ENCODE peak calls at places on chromosomes 5 and 9, in six cellular contexts. C is CD4-positive, alpha-beta memory T cell; K is mesenchymal stem cell; H is lower lobe of right lung; O is effector memory CD4-positive, alpha-beta T cell; E is tibial artery. T is an unnamed sample.

GRCh38 chr9:69155341-69156030 is 18.6 kb upstream of the TJP2 start:
- DNase-seq in C (no peak), K (no peak), H (no peak), O (no peak), E (no peak), T (no peak)

GRCh38 chr5:124677376-124677998 is 69.0 kb downstream of the ZNF608 start:
- DNase-seq in C (no peak), K (no peak), H (no peak), O (no peak), E (no peak), T (peak)

GRCh38 chr9:135971892-135972291 is 10.7 kb upstream of the UBAC1 start:
- DNase-seq in C (peak), K (no peak), H (peak), O (peak), E (no peak), T (peak)

GRCh38 chr9:72588336-72588735 is 66.9 kb downstream of the TMC1 start:
- DNase-seq in C (no peak), K (no peak), H (no peak), O (no peak), E (no peak), T (no peak)

GRCh38 chr5:39464096-39464495 is 39.3 kb upstream of the DAB2 start:
- DNase-seq in C (no peak), K (no peak), H (no peak), O (no peak), E (no peak), T (no peak)

GRCh38 chr5:138536665-138537315 is 6.2 kb downstream of the ETF1 start:
- DNase-seq in C (peak), K (peak), H (no peak), O (no peak), E (no peak), T (peak)

GRCh38 chr9:105050296-105050695 is 122.3 kb upstream of the ABCA1 start:
- DNase-seq in C (no peak), K (no peak), H (no peak), O (no peak), E (no peak), T (no peak)

GRCh38 chr5:65032250-65032649 is 263.5 kb downstream of the CWC27 start:
- DNase-seq in C (no peak), K (peak), H (no peak), O (no peak), E (peak), T (peak)

GRCh38 chr9:79143211-79143610 is 428.6 kb upstream of the TLE4 start:
- DNase-seq in C (no peak), K (no peak), H (no peak), O (no peak), E (no peak), T (no peak)

GRCh38 chr5:143435207-143435657 is 31.7 kb upstream of the NR3C1 start:
- DNase-seq in C (peak), K (peak), H (no peak), O (no peak), E (peak), T (peak)

GRCh38 chr9:37455884-37456647 is 9.2 kb downstream of the ZBTB5 start:
- DNase-seq in C (no peak), K (no peak), H (no peak), O (no peak), E (no peak), T (no peak)

GRCh38 chr5:146229222-146229621 is 25.8 kb downstream of the RBM27 start:
- DNase-seq in C (no peak), K (no peak), H (no peak), O (no peak), E (no peak), T (no peak)

GRCh38 chr5:136754216-136754615 is 388.9 kb upstream of the TRPC7 start:
- DNase-seq in C (no peak), K (no peak), H (no peak), O (no peak), E (no peak), T (no peak)

GRCh38 chr9:132423503-132423902 is 13.5 kb downstream of the CFAP77 start:
- DNase-seq in C (no peak), K (no peak), H (no peak), O (no peak), E (no peak), T (no peak)

GRCh38 chr9:69932901-69933300 is 110.7 kb upstream of the MAMDC2 start:
- DNase-seq in C (no peak), K (no peak), H (no peak), O (no peak), E (no peak), T (peak)

GRCh38 chr5:82924990-82925385 is 152.2 kb downstream of the TMEM167A start:
- DNase-seq in C (no peak), K (no peak), H (no peak), O (no peak), E (no peak), T (peak)

GRCh38 chr9:38046669-38047300 is 22.2 kb downstream of the SHB start:
- DNase-seq in C (no peak), K (peak), H (no peak), O (no peak), E (no peak), T (peak)

GRCh38 chr5:142246263-142246662 is 78.6 kb downstream of the SPRY4 start:
- DNase-seq in C (no peak), K (no peak), H (no peak), O (no peak), E (peak), T (peak)

GRCh38 chr9:135702002-135702721 is at the start of gene KCNT1:
- DNase-seq in C (peak), K (peak), H (no peak), O (no peak), E (no peak), T (peak)

GRCh38 chr5:75601996-75602395 is 9.3 kb upstream of the ANKDD1B start:
- DNase-seq in C (no peak), K (peak), H (no peak), O (no peak), E (no peak), T (peak)

GRCh38 chr9:7791364-7791763 is 8.2 kb downstream of the DMAC1 start:
- DNase-seq in C (no peak), K (no peak), H (no peak), O (no peak), E (no peak), T (no peak)

GRCh38 chr5:118968406-118968911 is 19.9 kb downstream of the DTWD2 start:
- DNase-seq in C (no peak), K (no peak), H (no peak), O (no peak), E (no peak), T (no peak)

GRCh38 chr9:78303377-78304062 is 6.6 kb downstream of the PSAT1 start:
- DNase-seq in C (no peak), K (no peak), H (no peak), O (no peak), E (no peak), T (no peak)

GRCh38 chr5:150051657-150052195 is 34.6 kb downstream of the CSF1R start:
- DNase-seq in C (no peak), K (no peak), H (no peak), O (no peak), E (no peak), T (no peak)

GRCh38 chr5:388266-389196 is 54.4 kb upstream of the EXOC3 start:
- DNase-seq in C (no peak), K (no peak), H (no peak), O (no peak), E (no peak), T (no peak)

GRCh38 chr9:104841601-104842106 is 77.7 kb downstream of the NIPSNAP3B start:
- DNase-seq in C (no peak), K (no peak), H (no peak), O (no peak), E (no peak), T (no peak)

GRCh38 chr5:6832994-6833393 is 119.8 kb downstream of the TENT4A start:
- DNase-seq in C (no peak), K (no peak), H (no peak), O (no peak), E (no peak), T (no peak)

GRCh38 chr5:37730896-37731455 is 108.9 kb downstream of the GDNF start:
- DNase-seq in C (no peak), K (no peak), H (no peak), O (no peak), E (no peak), T (peak)

GRCh38 chr9:14183001-14183400 is 130.9 kb downstream of the NFIB start:
- DNase-seq in C (no peak), K (no peak), H (no peak), O (no peak), E (no peak), T (no peak)

GRCh38 chr9:14180942-14181270 is 133.0 kb downstream of the NFIB start:
- DNase-seq in C (no peak), K (no peak), H (no peak), O (no peak), E (no peak), T (no peak)

GRCh38 chr9:14175778-14176177 is 138.2 kb downstream of the NFIB start:
- DNase-seq in C (no peak), K (no peak), H (no peak), O (no peak), E (no peak), T (no peak)

GRCh38 chr9:14179449-14179848 is 134.5 kb downstream of the NFIB start:
- DNase-seq in C (no peak), K (no peak), H (no peak), O (no peak), E (no peak), T (no peak)

DNA sequence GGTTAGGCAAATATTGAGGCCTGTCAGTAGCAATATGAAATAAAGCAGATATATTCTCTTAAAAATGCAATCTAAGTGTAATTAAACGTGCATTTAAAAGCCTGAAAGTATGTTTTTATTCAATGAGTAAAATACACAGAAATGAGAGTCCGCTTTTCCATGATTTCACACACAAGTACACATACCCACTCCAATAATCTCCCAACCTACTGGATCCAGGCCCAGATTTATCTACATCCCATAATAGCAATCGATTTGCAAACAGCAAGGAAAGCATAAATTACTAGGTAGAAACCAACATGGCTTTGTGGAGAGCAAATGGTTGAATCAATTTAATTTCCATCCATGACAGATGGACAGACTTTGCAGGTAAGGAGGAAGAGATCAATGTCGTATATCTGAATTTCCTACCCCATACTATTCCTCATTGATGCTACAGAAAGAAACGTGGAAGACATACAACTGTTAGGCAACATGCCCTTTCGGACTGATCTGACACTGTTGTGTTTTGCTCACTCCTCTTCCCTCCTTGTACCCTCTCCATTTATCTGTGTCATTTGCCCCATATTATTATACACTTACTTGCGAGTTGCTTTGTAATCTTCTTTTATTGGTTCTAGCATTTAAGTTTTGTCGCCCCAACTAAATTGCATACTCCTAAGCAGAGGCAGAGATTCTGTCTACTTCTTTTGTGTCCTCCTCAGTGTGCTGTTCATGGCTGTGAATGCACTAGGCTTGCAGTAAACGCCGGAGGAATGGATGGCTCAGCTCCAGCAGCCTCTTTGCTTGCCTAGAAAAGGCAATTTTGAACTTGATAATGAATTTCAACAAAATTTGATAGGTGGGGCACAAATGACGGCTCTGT is 133.6 kb downstream of the NFIB start:
- DNase-seq in C (no peak), K (no peak), H (no peak), O (no peak), E (no peak), T (no peak)
- H3K4me3 ChIP-seq in C (no peak), K (no peak), H (peak), O (no peak), E (peak), T (no peak)

GRCh38 chr9:137924761-137925369 is 47.3 kb downstream of the CACNA1B start:
- DNase-seq in C (no peak), K (no peak), H (no peak), O (no peak), E (no peak), T (no peak)
- H3K4me3 ChIP-seq in C (no peak), K (no peak), H (no peak), O (no peak), E (no peak), T (no peak)

GRCh38 chr5:100553209-100553608 is 18.0 kb downstream of the FAM174A start:
- DNase-seq in C (no peak), K (no peak), H (no peak), O (no peak), E (no peak), T (no peak)
- H3K4me3 ChIP-seq in C (no peak), K (no peak), H (no peak), O (no peak), E (no peak), T (no peak)

DNA sequence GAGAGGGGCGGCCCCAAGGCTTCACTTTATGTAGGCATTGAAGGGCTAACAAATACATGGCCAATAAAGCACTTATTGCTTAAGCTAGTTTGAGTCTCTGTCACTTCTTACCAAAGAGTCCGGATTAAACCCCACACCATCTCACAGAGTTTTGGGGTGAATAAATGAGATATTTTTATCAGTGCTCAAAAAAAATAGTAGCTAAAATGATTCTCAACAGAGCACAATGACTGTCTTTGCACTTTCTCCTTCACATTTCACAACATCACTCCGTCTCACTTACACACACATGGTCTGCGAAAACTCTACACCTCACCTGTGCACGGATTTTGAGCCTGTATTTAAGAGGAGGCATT is 92.9 kb downstream of the LMX1B start:
- DNase-seq in C (no peak), K (no peak), H (no peak), O (no peak), E (no peak), T (no peak)
- H3K4me3 ChIP-seq in C (no peak), K (no peak), H (no peak), O (no peak), E (no peak), T (no peak)

GRCh38 chr5:14397717-14398116 is 183.9 kb upstream of the OTULINL start:
- DNase-seq in C (no peak), K (peak), H (no peak), O (no peak), E (no peak), T (peak)
- H3K4me3 ChIP-seq in C (no peak), K (no peak), H (no peak), O (no peak), E (no peak), T (no peak)

GRCh38 chr5:160467555-160468418 is 46.1 kb downstream of the PTTG1 start:
- DNase-seq in C (peak), K (peak), H (peak), O (peak), E (peak), T (peak)
- H3K4me3 ChIP-seq in C (peak), K (peak), H (peak), O (peak), E (peak), T (peak)

GRCh38 chr5:102815084-102815483 is 60.0 kb downstream of the PAM start:
- DNase-seq in C (no peak), K (no peak), H (no peak), O (no peak), E (no peak), T (no peak)
- H3K4me3 ChIP-seq in C (no peak), K (no peak), H (no peak), O (no peak), E (no peak), T (no peak)

GRCh38 chr5:33650911-33651310 is 210.1 kb downstream of the TARS1 start:
- DNase-seq in C (no peak), K (no peak), H (no peak), O (no peak), E (no peak), T (peak)
- H3K4me3 ChIP-seq in C (no peak), K (no peak), H (no peak), O (no peak), E (no peak), T (no peak)

GRCh38 chr5:7848296-7848695 is 2.6 kb downstream of the CFAP90 start:
- DNase-seq in C (no peak), K (no peak), H (no peak), O (no peak), E (no peak), T (no peak)

GRCh38 chr5:7850533-7851239 is at the start of gene CFAP90:
- DNase-seq in C (no peak), K (peak), H (peak), O (peak), E (no peak), T (peak)

GRCh38 chr5:7851240-7851592 is 283 bp upstream of the CFAP90 start:
- DNase-seq in C (no peak), K (no peak), H (no peak), O (no peak), E (no peak), T (no peak)

GRCh38 chr5:7850241-7850532 is 746 bp downstream of the CFAP90 start:
- DNase-seq in C (no peak), K (no peak), H (no peak), O (no peak), E (no peak), T (no peak)

DNA sequence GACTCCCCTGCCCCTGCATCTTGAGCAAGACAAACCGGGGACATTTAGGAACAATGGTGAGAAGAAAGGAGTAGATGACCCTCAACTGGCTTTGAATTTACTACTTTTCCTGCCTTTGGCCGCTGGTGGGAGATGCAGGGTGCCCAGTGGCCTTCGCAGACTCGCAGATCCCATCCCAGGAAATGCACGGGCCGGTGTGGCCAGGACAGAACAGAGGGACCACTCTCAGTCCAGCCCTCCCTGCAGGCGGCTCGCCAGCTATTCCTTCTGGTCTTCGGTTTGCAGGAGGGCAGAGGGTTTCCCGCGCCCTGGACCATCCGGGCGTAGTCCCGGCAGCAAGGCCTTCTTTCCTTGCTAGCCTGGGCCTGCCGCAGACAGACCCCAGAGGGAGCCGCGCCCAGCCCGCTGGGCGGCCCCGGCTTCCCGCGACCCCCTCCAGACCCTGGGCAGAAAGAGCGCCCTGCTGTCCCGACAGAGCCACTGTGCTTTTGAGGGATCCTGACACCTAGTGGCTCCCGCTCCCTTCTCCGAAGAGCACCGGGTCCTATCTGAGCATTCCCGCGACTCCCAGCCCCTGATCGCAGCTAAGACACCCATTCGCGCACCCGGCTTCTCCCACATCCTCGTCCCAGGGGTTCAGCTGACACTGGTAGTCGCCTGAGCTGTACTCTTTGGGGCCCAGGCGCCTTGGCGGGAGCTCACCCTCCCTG is 1.2 kb downstream of the CFAP90 start:
- DNase-seq in C (no peak), K (peak), H (no peak), O (no peak), E (no peak), T (no peak)
- H3K4me3 ChIP-seq in C (peak), K (peak), H (peak), O (peak), E (peak), T (peak)

GRCh38 chr9:89999534-90000370 is 394.9 kb downstream of the GADD45G start:
- DNase-seq in C (peak), K (peak), H (peak), O (no peak), E (peak), T (peak)
- H3K4me3 ChIP-seq in C (peak), K (no peak), H (peak), O (peak), E (peak), T (peak)